ENCODE peak calls at places on chromosomes 12 and 14, in five cellular contexts. V is IMR-90, U is uterus, K is WTC11, O is dorsolateral prefrontal cortex. Y is an unnamed sample.

GRCh38 chr12:86698581-86698980 is 442.4 kb upstream of the MGAT4C start:
- DNase-seq in K (no peak), U (no peak), O (no peak), V (peak), Y (no peak)

GRCh38 chr12:15701212-15701611 is 88.0 kb downstream of the EPS8 start:
- DNase-seq in O (no peak), K (no peak), U (no peak), V (peak), Y (no peak)

GRCh38 chr12:82475211-82475610 is 116.9 kb downstream of the METTL25 start:
- DNase-seq in V (no peak), O (no peak), U (no peak), K (no peak), Y (no peak)

GRCh38 chr12:27334052-27334720 is 1.6 kb downstream of the BMAL2 start:
- DNase-seq in K (no peak), O (no peak), U (no peak), V (no peak), Y (no peak)

GRCh38 chr14:105894125-105894977 is 368.0 kb downstream of the TMEM121 start:
- DNase-seq in V (no peak), K (peak), O (no peak), U (peak), Y (no peak)

GRCh38 chr12:123077298-123078113 is 73.4 kb downstream of the PITPNM2 start:
- DNase-seq in K (no peak), O (no peak), U (no peak), V (no peak), Y (no peak)

GRCh38 chr12:70267550-70267949 is 24.3 kb downstream of the CNOT2 start:
- DNase-seq in U (no peak), O (no peak), V (peak), K (no peak), Y (no peak)

GRCh38 chr14:73616831-73617230 is 4.5 kb downstream of the ACOT6 start:
- DNase-seq in V (no peak), K (no peak), U (no peak), O (no peak), Y (no peak)

GRCh38 chr12:48442191-48442828 is 30.0 kb upstream of the ANP32D start:
- DNase-seq in U (no peak), V (no peak), O (no peak), K (peak), Y (no peak)

GRCh38 chr14:103393078-103393477 is 7.9 kb downstream of the MARK3 start:
- DNase-seq in O (no peak), K (no peak), V (no peak), U (no peak), Y (no peak)

GRCh38 chr14:54570651-54571415 is 3.9 kb downstream of the SAMD4A start:
- DNase-seq in V (peak), O (no peak), U (no peak), K (no peak), Y (no peak)

GRCh38 chr14:54568821-54569591 is 2.1 kb downstream of the SAMD4A start:
- DNase-seq in K (no peak), V (peak), U (peak), O (peak), Y (no peak)

GRCh38 chr14:54574528-54574927 is 7.6 kb downstream of the SAMD4A start:
- DNase-seq in U (no peak), K (no peak), O (no peak), V (no peak), Y (no peak)

GRCh38 chr14:54570047-54570446 is 3.1 kb downstream of the SAMD4A start:
- DNase-seq in U (no peak), O (no peak), K (no peak), V (no peak), Y (no peak)

DNA sequence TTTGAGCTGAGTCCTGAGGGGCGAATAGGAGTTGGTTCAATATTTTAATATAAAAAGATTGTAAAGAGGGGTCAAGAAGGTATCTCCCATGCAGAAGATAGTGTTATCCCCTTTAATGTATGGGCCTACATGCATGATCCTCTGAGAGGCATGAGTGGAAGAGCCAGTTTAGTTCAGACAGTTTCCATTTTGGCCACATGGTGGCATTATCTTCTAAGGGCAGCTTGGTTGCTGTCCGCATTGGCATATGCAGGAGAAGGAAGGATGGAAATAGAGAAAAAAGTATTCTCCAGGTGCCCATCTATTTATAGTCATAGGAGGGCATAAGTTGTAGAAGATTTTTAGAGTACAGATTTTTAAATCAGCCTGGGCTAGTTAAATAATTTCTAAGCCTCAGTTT is 5.4 kb downstream of the SAMD4A start:
- DNase-seq in V (no peak), O (no peak), K (peak), U (no peak), Y (no peak)
- TF ChIP-seq CTCF in V (peak), O (peak), K (peak), U (no peak), Y (peak)

GRCh38 chr12:69112616-69113015 is 126.8 kb upstream of the CPSF6 start:
- DNase-seq in O (no peak), V (no peak), U (no peak), K (no peak), Y (no peak)

GRCh38 chr12:69105101-69105613 is 134.2 kb upstream of the CPSF6 start:
- DNase-seq in O (no peak), V (no peak), U (no peak), K (no peak), Y (peak)

GRCh38 chr12:69106482-69107118 is 132.8 kb upstream of the CPSF6 start:
- DNase-seq in V (no peak), U (no peak), O (no peak), K (no peak), Y (no peak)

GRCh38 chr12:69107541-69107940 is 131.8 kb upstream of the CPSF6 start:
- DNase-seq in U (no peak), V (no peak), O (no peak), K (no peak), Y (no peak)

DNA sequence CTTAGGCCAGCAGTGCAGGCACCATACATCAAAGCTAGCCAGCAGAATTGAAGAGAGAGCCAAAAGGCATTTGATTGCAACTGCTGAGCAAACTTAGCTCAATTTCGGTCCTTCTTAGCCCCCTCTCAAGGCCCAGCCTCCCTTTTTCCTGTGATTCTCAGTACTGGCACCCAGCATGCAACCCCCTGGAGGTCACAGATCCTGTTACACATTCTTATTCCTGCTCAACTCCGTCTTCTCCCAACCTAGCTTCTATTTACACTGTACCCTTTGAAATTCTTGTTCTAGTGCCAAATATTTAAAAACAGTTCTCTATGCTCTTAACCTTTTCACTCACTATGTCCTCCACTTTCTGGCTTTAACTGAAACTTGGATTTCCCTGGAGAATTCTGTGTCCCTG is 131.3 kb upstream of the CPSF6 start:
- DNase-seq in V (no peak), K (no peak), U (no peak), O (no peak), Y (no peak)
- TF ChIP-seq CTCF in V (no peak), K (no peak), U (no peak), O (no peak), Y (no peak)

DNA sequence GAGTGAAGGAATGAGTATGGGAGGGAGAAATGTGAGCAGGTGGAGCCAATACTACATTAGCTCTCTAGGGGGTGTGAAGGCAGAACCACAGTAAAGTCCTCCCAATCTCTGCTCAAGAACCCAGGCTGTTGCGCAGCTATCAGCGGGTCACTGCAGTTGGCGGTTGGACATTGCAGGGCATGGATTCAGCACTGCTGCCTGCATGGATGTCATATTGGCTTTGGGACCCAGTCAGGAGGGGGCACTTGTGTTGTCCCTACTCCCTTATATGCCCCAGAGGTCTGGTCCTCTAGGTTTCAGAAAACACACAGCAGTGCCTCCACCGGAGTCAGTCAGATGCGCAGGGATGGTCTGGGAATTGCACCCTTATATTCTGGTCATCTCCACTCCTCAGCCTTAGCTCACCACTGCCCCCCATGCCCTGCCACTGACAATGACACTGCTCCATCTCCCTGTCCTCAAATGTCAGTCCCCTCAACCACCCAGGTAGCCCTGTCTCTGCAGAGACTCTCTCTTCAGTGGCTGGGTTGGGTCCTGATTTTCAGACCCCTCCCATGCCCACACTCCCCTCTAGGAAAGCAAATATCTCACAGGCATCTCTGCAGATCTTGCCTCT is 9.6 kb downstream of the ZDHHC22 start:
- DNase-seq in U (no peak), K (no peak), O (no peak), V (no peak), Y (no peak)
- TF ChIP-seq CTCF in U (no peak), K (no peak), O (no peak), V (no peak), Y (no peak)

GRCh38 chr14:55440385-55440784 is at the start of gene TBPL2:
- DNase-seq in O (no peak), U (no peak), K (peak), V (no peak), Y (no peak)
- TF ChIP-seq CTCF in O (no peak), U (no peak), K (no peak), V (peak), Y (no peak)